ENCODE peak calls at places on chromosomes 11 and 22, in six cellular contexts. L, C, K, J, H and E are unnamed samples.
A peak's percentile ranks its signal among the peaks of the same experiment; 100 is the strongest.

GRCh38 chr11:122803306-122803705 is 35.0 kb upstream of the CRTAM start:
- DNase-seq in C (no peak), L (no peak), H (no peak), J (peak; percentile 90), K (peak; percentile 72), E (no peak)

GRCh38 chr11:2940930-2941821 is 12.0 kb upstream of the PHLDA2 start:
- DNase-seq in C (no peak), K (no peak), H (no peak), L (no peak), J (no peak), E (no peak)

GRCh38 chr22:47943729-47944700 is 1181.6 kb downstream of the TBC1D22A start:
- DNase-seq in L (no peak), H (no peak), K (no peak), C (peak; percentile 59), J (no peak), E (no peak)

GRCh38 chr22:48866906-48867597 is 960.6 kb downstream of the BRD1 start:
- DNase-seq in C (no peak), L (no peak), H (no peak), K (no peak), J (no peak), E (no peak)

GRCh38 chr22:27477171-27477570 is 324.4 kb downstream of the MN1 start:
- DNase-seq in H (no peak), J (no peak), K (no peak), C (no peak), L (no peak), E (no peak)

GRCh38 chr11:45918331-45918941 is 759 bp upstream of the PEX16 start:
- DNase-seq in K (peak; percentile 28), C (peak; percentile 77), H (peak; percentile 19), J (peak; percentile 70), L (peak; percentile 75), E (peak; percentile 63)

GRCh38 chr11:134759855-134760254 is 347.8 kb upstream of the B3GAT1 start:
- DNase-seq in H (no peak), C (no peak), L (no peak), K (no peak), J (no peak), E (no peak)

GRCh38 chr22:23220485-23221350 is 40.4 kb downstream of the BCR start:
- DNase-seq in K (no peak), J (peak; percentile 57), H (no peak), L (no peak), C (peak; percentile 77), E (peak; percentile 60)

GRCh38 chr11:59862252-59862651 is 4.0 kb downstream of the TCN1 start:
- DNase-seq in H (no peak), L (no peak), K (no peak), J (no peak), C (no peak), E (no peak)

GRCh38 chr11:121466063-121466794 is 13.5 kb upstream of the SORL1-AS1 start:
- DNase-seq in L (no peak), K (peak; percentile 74), H (peak; percentile 95), J (peak; percentile 88), C (peak; percentile 45), E (peak; percentile 8)

GRCh38 chr11:88310246-88310645 is 27.3 kb downstream of the CTSC start:
- DNase-seq in K (no peak), J (peak; percentile 42), H (no peak), C (no peak), L (no peak), E (no peak)

GRCh38 chr11:76638267-76639197 is 32.0 kb downstream of the LRRC32 start:
- DNase-seq in J (no peak), C (no peak), L (no peak), H (no peak), K (no peak), E (no peak)

GRCh38 chr11:41461057-41461681 is 1.7 kb upstream of the LRRC4C start:
- DNase-seq in C (peak; percentile 8), H (no peak), L (peak; percentile 27), J (peak; percentile 33), K (no peak), E (no peak)

GRCh38 chr11:36361901-36362391 is 65.9 kb downstream of the PRR5L start:
- DNase-seq in C (no peak), J (peak; percentile 89), L (no peak), K (peak; percentile 78), H (no peak), E (no peak)
- H3K4me3 ChIP-seq in C (no peak overlapping the region), J (peak overlapping the region; percentile 21), L (no peak overlapping the region), K (peak overlapping the region; percentile 10), H (peak overlapping the region; percentile 14), E (no peak overlapping the region)

GRCh38 chr22:50624347-50625130 is 3.4 kb downstream of the ARSA start:
- DNase-seq in J (no peak), H (no peak), K (no peak), L (no peak), C (no peak), E (no peak)

GRCh38 chr22:50621491-50621880 is 6.5 kb downstream of the ARSA start:
- DNase-seq in H (no peak), C (peak; percentile 70), L (peak; percentile 38), K (no peak), J (no peak), E (peak; percentile 33)

GRCh38 chr22:50622723-50623327 is 5.1 kb downstream of the ARSA start:
- DNase-seq in H (no peak), L (peak; percentile 83), J (no peak), K (no peak), C (peak; percentile 44), E (no peak)

GRCh38 chr22:50621948-50622722 is 5.8 kb downstream of the ARSA start:
- DNase-seq in K (no peak), C (peak; percentile 46), L (peak; percentile 15), H (no peak), J (no peak), E (peak; percentile 39)

GRCh38 chr22:50620861-50621490 is 7.0 kb downstream of the ARSA start:
- DNase-seq in J (no peak), H (no peak), C (peak; percentile 76), L (peak; percentile 56), K (no peak), E (peak; percentile 66)
- H3K4me3 ChIP-seq in J (no peak overlapping the region), H (no peak overlapping the region), C (peak overlapping the region; percentile 67), L (peak overlapping the region; percentile 73), K (peak overlapping the region; percentile 29), E (peak overlapping the region; percentile 82)

GRCh38 chr22:42282252-42282942 is 11.9 kb upstream of the TCF20 start:
- DNase-seq in J (no peak), C (no peak), H (no peak), L (no peak), K (no peak), E (no peak)

GRCh38 chr22:42284643-42285181 is 14.3 kb upstream of the TCF20 start:
- DNase-seq in C (no peak), K (no peak), H (no peak), J (no peak), L (no peak), E (no peak)

GRCh38 chr22:42282943-42283287 is 12.5 kb upstream of the TCF20 start:
- DNase-seq in L (no peak), K (no peak), H (no peak), J (no peak), C (no peak), E (no peak)

GRCh38 chr22:42284230-42284591 is 13.8 kb upstream of the TCF20 start:
- DNase-seq in K (no peak), J (no peak), L (no peak), H (no peak), C (no peak), E (no peak)

DNA sequence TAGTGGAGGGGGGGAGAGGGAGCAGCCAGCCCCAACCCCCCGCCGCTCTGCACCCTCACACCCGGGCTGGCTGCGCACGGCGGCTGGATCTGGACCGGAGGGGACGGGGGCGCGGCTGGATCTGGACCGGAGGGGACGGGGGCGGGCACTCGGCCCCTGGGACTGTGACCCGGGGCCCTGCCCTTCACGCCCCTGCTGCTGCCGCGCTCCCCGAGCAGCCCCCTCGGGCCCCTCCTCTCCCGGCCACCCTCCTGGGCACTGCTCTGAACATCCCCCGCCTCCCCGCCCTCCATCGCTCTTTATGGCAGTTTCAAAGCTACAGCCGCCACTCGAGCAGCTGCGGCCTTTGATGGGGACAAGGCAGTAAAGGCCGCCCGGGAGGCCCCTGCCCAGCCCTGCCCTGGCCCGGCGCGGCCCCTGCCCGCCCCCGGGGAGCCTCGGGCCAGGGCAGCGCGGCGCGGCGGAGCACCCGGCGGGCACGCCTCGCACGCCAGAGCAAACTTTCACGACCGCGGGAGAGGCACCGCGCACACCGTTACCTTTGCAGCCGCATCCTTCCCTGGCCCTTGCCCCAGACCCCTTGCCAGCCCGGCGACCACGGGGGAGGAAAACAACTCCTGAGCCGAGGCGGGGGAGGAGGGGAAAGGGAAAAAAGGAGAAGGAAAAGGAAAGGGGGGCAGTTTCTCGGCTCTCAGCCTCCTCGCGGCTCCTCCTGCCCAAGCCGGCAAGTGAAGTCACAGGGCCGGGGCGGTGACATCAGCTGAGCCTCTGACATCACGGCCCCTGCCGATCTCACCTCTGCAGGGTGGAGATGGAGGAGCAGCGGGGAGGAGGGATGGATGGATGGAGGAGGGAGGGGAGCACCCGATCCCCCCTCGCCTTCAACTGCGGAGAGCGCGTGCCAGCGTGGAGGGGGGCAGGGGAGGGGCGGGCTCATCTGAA is 13.1 kb upstream of the TCF20 start:
- DNase-seq in L (no peak), J (no peak), C (no peak), K (no peak), H (no peak), E (no peak)
- H3K4me3 ChIP-seq in L (no peak overlapping the region), J (peak overlapping the region; percentile 24), C (no peak overlapping the region), K (peak overlapping the region; percentile 38), H (no peak overlapping the region), E (no peak overlapping the region)

GRCh38 chr11:69276165-69276564 is 17.8 kb upstream of the MYEOV start:
- DNase-seq in C (no peak), H (no peak), K (no peak), J (no peak), L (no peak), E (no peak)

GRCh38 chr11:69273571-69273970 is 20.4 kb upstream of the MYEOV start:
- DNase-seq in J (no peak), C (no peak), H (no peak), L (no peak), K (no peak), E (no peak)

GRCh38 chr11:69275178-69275577 is 18.8 kb upstream of the MYEOV start:
- DNase-seq in K (no peak), C (no peak), J (no peak), L (no peak), H (no peak), E (no peak)

GRCh38 chr11:69272961-69273461 is 20.9 kb upstream of the MYEOV start:
- DNase-seq in K (no peak), H (no peak), J (no peak), C (no peak), L (no peak), E (no peak)

DNA sequence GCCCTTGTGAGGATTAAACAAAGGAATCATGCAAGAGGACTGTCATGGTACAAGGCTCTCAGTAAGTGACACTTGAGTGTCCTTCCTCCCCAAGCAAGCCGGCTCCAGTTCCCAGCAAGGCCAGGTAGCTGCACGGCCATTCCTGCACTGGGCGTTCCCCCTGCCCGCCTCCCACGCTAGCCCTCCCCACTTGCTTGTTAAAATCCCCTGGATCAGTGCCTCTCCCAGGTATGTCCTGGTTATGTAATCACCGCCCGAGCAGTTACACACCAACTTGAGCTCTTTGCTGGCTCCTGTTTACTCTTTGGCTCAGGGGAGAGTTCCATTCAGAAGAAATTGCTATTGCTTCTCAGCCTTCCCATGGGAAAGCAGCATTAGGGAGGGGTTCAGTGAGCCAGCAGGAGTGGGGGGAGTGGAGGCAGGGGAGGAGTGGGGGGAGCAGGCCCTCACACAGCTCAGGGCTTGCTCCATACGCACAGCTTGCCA is 19.4 kb upstream of the MYEOV start:
- DNase-seq in C (no peak), L (no peak), H (no peak), K (no peak), J (no peak), E (no peak)
- H3K4me3 ChIP-seq in C (no peak overlapping the region), L (no peak overlapping the region), H (no peak overlapping the region), K (no peak overlapping the region), J (no peak overlapping the region), E (no peak overlapping the region)

GRCh38 chr11:102120006-102120405 is 9.8 kb downstream of the YAP1 start:
- DNase-seq in J (peak; percentile 69), K (no peak), H (no peak), C (no peak), L (no peak), E (no peak)
- H3K4me3 ChIP-seq in J (no peak overlapping the region), K (no peak overlapping the region), H (no peak overlapping the region), C (no peak overlapping the region), L (no peak overlapping the region), E (no peak overlapping the region)